ENCODE peak calls at places on chromosomes 1 and 21, in five cellular contexts. One of them, this sample, is unnamed.

GRCh38 chr1:166974647-166975345 is 544 bp downstream of the ILDR2 start:
- DNase-seq in AG09309: no peak
- DNase-seq in body of pancreas: peak; percentile 12
- DNase-seq in mucosa of gallbladder: no peak
- DNase-seq in pulmonary artery endothelial cell: no peak
- DNase-seq in this sample: no peak

GRCh38 chr1:16153999-16154673 is 1.7 kb downstream of the EPHA2 start:
- DNase-seq in AG09309: no peak
- DNase-seq in body of pancreas: no peak
- DNase-seq in mucosa of gallbladder: no peak
- DNase-seq in pulmonary artery endothelial cell: no peak
- DNase-seq in this sample: no peak

GRCh38 chr1:88022507-88022906 is 661.6 kb upstream of the PKN2 start:
- DNase-seq in AG09309: no peak
- DNase-seq in body of pancreas: no peak
- DNase-seq in mucosa of gallbladder: no peak
- DNase-seq in pulmonary artery endothelial cell: no peak
- DNase-seq in this sample: no peak

GRCh38 chr1:30262158-30262557 is 461.2 kb downstream of the MATN1 start:
- DNase-seq in AG09309: no peak
- DNase-seq in body of pancreas: no peak
- DNase-seq in mucosa of gallbladder: no peak
- DNase-seq in pulmonary artery endothelial cell: no peak
- DNase-seq in this sample: no peak

GRCh38 chr1:206133751-206134371 is 16.7 kb upstream of the AVPR1B start:
- DNase-seq in AG09309: no peak
- DNase-seq in body of pancreas: no peak
- DNase-seq in mucosa of gallbladder: no peak
- DNase-seq in pulmonary artery endothelial cell: no peak
- DNase-seq in this sample: no peak

GRCh38 chr1:90387825-90388224 is 329.3 kb downstream of the BARHL2 start:
- DNase-seq in AG09309: no peak
- DNase-seq in body of pancreas: no peak
- DNase-seq in mucosa of gallbladder: no peak
- DNase-seq in pulmonary artery endothelial cell: no peak
- DNase-seq in this sample: no peak

GRCh38 chr1:205285391-205286101 is 36.0 kb downstream of the NUAK2 start:
- DNase-seq in AG09309: no peak
- DNase-seq in body of pancreas: no peak
- DNase-seq in mucosa of gallbladder: no peak
- DNase-seq in pulmonary artery endothelial cell: no peak
- DNase-seq in this sample: no peak

GRCh38 chr1:235169986-235170385 is 8.9 kb upstream of the RBM34 start:
- DNase-seq in AG09309: no peak
- DNase-seq in body of pancreas: no peak
- DNase-seq in mucosa of gallbladder: no peak
- DNase-seq in pulmonary artery endothelial cell: no peak
- DNase-seq in this sample: no peak

GRCh38 chr1:219227731-219228419 is 54.2 kb downstream of the LYPLAL1 start:
- DNase-seq in AG09309: no peak
- DNase-seq in body of pancreas: no peak
- DNase-seq in mucosa of gallbladder: no peak
- DNase-seq in pulmonary artery endothelial cell: no peak
- DNase-seq in this sample: no peak

GRCh38 chr1:198858026-198858425 is 219.2 kb downstream of the PTPRC start:
- DNase-seq in AG09309: no peak
- DNase-seq in body of pancreas: no peak
- DNase-seq in mucosa of gallbladder: no peak
- DNase-seq in pulmonary artery endothelial cell: no peak
- DNase-seq in this sample: no peak

GRCh38 chr1:64940026-64940425 is 26.3 kb downstream of the JAK1 start:
- DNase-seq in AG09309: no peak
- DNase-seq in body of pancreas: no peak
- DNase-seq in mucosa of gallbladder: no peak
- DNase-seq in pulmonary artery endothelial cell: no peak
- DNase-seq in this sample: no peak

GRCh38 chr1:169696273-169697100 is 14.9 kb downstream of the SELL start:
- DNase-seq in AG09309: no peak
- DNase-seq in body of pancreas: no peak
- DNase-seq in mucosa of gallbladder: no peak
- DNase-seq in pulmonary artery endothelial cell: no peak
- DNase-seq in this sample: no peak

GRCh38 chr21:31665397-31665796 is 5.9 kb downstream of the SOD1 start:
- DNase-seq in AG09309: no peak
- DNase-seq in body of pancreas: no peak
- DNase-seq in mucosa of gallbladder: no peak
- DNase-seq in pulmonary artery endothelial cell: no peak
- DNase-seq in this sample: no peak

GRCh38 chr1:160078392-160079195 is 2.7 kb upstream of the KCNJ9 start:
- DNase-seq in AG09309: no peak
- DNase-seq in body of pancreas: peak; percentile 59
- DNase-seq in mucosa of gallbladder: no peak
- DNase-seq in pulmonary artery endothelial cell: no peak
- DNase-seq in this sample: no peak

GRCh38 chr1:119010201-119010600 is 22.1 kb upstream of the TBX15 start:
- DNase-seq in AG09309: no peak
- DNase-seq in body of pancreas: no peak
- DNase-seq in mucosa of gallbladder: no peak
- DNase-seq in pulmonary artery endothelial cell: no peak
- DNase-seq in this sample: no peak

GRCh38 chr1:89608627-89609338 is 24.1 kb upstream of the LRRC8C start:
- DNase-seq in AG09309: no peak
- DNase-seq in body of pancreas: no peak
- DNase-seq in mucosa of gallbladder: no peak
- DNase-seq in pulmonary artery endothelial cell: no peak
- DNase-seq in this sample: no peak

GRCh38 chr1:238257018-238257417 is 366.3 kb upstream of the ZP4 start:
- DNase-seq in AG09309: no peak
- DNase-seq in body of pancreas: no peak
- DNase-seq in mucosa of gallbladder: no peak
- DNase-seq in pulmonary artery endothelial cell: no peak
- DNase-seq in this sample: no peak

GRCh38 chr21:41428847-41429246 is 2.8 kb downstream of the MX1 start:
- DNase-seq in AG09309: no peak
- DNase-seq in body of pancreas: no peak
- DNase-seq in mucosa of gallbladder: no peak
- DNase-seq in pulmonary artery endothelial cell: no peak
- DNase-seq in this sample: no peak

GRCh38 chr1:196034080-196034706 is 574.0 kb downstream of the KCNT2 start:
- DNase-seq in AG09309: no peak
- DNase-seq in body of pancreas: no peak
- DNase-seq in mucosa of gallbladder: no peak
- DNase-seq in pulmonary artery endothelial cell: no peak
- DNase-seq in this sample: no peak

GRCh38 chr1:172588296-172589291 is 55.6 kb downstream of the SUCO start:
- DNase-seq in AG09309: peak; percentile 32
- DNase-seq in body of pancreas: no peak
- DNase-seq in mucosa of gallbladder: no peak
- DNase-seq in pulmonary artery endothelial cell: peak; percentile 68
- DNase-seq in this sample: no peak

This sample was measured in CMK.